ENCODE peak calls at places on chromosomes 3 and 15, in ten cellular contexts. U is kidney; C is DMS153; L is activated CD4-positive, alpha-beta T cell treated with anti-CD3 and anti-CD28 coated beads, Interleukin-2, amount 50 U/mL, for 1 hour; B is substantia nigra; E is astrocyte of the cerebellum; I is occipital lobe; T is neuronal stem cell; H is natural killer cell; W is stimulated activated CD4-positive, alpha-beta T cell treated with anti-CD3 and anti-CD28 coated beads, Interleukin-15, amount 100 ng/mL, for 1 hour. O is an unnamed sample.

GRCh38 chr3:189316296-189317019 is 144.7 kb downstream of the TPRG1 start:
- DNase-seq in U (no peak), C (peak), L (no peak), B (no peak), E (no peak), I (no peak), T (no peak), H (no peak), W (no peak), O (no peak)

GRCh38 chr15:55683366-55683765 is 59.6 kb downstream of the PRTG start:
- DNase-seq in U (no peak), C (no peak), L (no peak), B (no peak), E (peak), I (no peak), T (no peak), H (no peak), W (no peak), O (no peak)

GRCh38 chr15:65790692-65791334 is 1.3 kb downstream of the DENND4A start:
- DNase-seq in U (no peak), C (no peak), L (no peak), B (no peak), E (no peak), I (no peak), T (no peak), H (no peak), W (no peak), O (no peak)

GRCh38 chr15:96122077-96123027 is 208.1 kb upstream of the NR2F2 start:
- DNase-seq in U (no peak), C (no peak), L (no peak), B (no peak), E (no peak), I (no peak), T (no peak), H (no peak), W (no peak), O (no peak)

GRCh38 chr3:171788546-171789351 is 21.5 kb downstream of the PLD1 start:
- DNase-seq in U (no peak), C (no peak), L (no peak), B (no peak), E (no peak), I (no peak), T (no peak), H (no peak), W (no peak), O (no peak)

GRCh38 chr15:90519688-90520087 is 10.0 kb upstream of the CRTC3 start:
- DNase-seq in U (no peak), C (no peak), L (no peak), B (no peak), E (peak), I (no peak), T (no peak), H (no peak), W (no peak), O (no peak)

GRCh38 chr3:5301671-5302297 is 114.3 kb downstream of the EDEM1 start:
- DNase-seq in U (no peak), C (no peak), L (no peak), B (no peak), E (no peak), I (no peak), T (no peak), H (no peak), W (no peak), O (no peak)

GRCh38 chr3:129616713-129617112 is 10.2 kb upstream of the PLXND1 start:
- DNase-seq in U (peak), C (no peak), L (no peak), B (no peak), E (no peak), I (no peak), T (no peak), H (no peak), W (no peak), O (no peak)

GRCh38 chr3:128489860-128490649 is 2.9 kb downstream of the GATA2 start:
- DNase-seq in U (peak), C (no peak), L (no peak), B (no peak), E (no peak), I (no peak), T (no peak), H (no peak), W (no peak), O (peak)

GRCh38 chr15:40115670-40116093 is 7.0 kb upstream of the BMF start:
- DNase-seq in U (peak), C (no peak), L (no peak), B (no peak), E (no peak), I (no peak), T (no peak), H (no peak), W (no peak), O (peak)

GRCh38 chr15:62325597-62325996 is 160.5 kb upstream of the C2CD4B start:
- DNase-seq in U (no peak), C (no peak), L (no peak), B (no peak), E (no peak), I (no peak), T (no peak), H (no peak), W (no peak), O (no peak)

GRCh38 chr3:158791259-158791920 is 10.5 kb upstream of the MFSD1 start:
- DNase-seq in U (no peak), C (peak), L (no peak), B (no peak), E (no peak), I (no peak), T (peak), H (no peak), W (no peak), O (no peak)

GRCh38 chr3:49912787-49913375 is 9.2 kb upstream of the MST1R start:
- DNase-seq in U (peak), C (no peak), L (no peak), B (no peak), E (no peak), I (no peak), T (no peak), H (no peak), W (no peak), O (no peak)

GRCh38 chr15:41350057-41350717 is 17.5 kb downstream of the NUSAP1 start:
- DNase-seq in U (no peak), C (no peak), L (no peak), B (no peak), E (no peak), I (no peak), T (no peak), H (no peak), W (no peak), O (no peak)

GRCh38 chr3:179589143-179589542 is 15.3 kb downstream of the MRPL47 start:
- DNase-seq in U (no peak), C (no peak), L (no peak), B (no peak), E (no peak), I (no peak), T (no peak), H (no peak), W (no peak), O (no peak)